ENCODE peak calls at places on chromosome 13, in five cellular contexts. I is astrocyte of the cerebellum; S is thoracic aorta; O is OCI-M1; M is stimulated activated CD4-positive, alpha-beta T cell treated with anti-CD3 and anti-CD28 coated beads, Interleukin-1b, Interleukin-23, amount 100 ng/mL, for 48 hours. N is an unnamed sample.

GRCh38 chr13:67493835-67494234 is 263.7 kb upstream of the PCDH9 start:
- DNase-seq in M (no peak), S (no peak), O (peak; percentile 93), I (no peak), N (peak; percentile 36)

GRCh38 chr13:34044041-34044440 is 226.1 kb downstream of the RFC3 start:
- DNase-seq in I (peak; percentile 42), S (no peak), O (no peak), M (no peak), N (no peak)

GRCh38 chr13:78341032-78341431 is 262.3 kb downstream of the POU4F1 start:
- DNase-seq in S (no peak), O (no peak), I (no peak), M (no peak), N (no peak)

GRCh38 chr13:24356270-24356669 is 46.9 kb downstream of the C1QTNF9 start:
- DNase-seq in S (no peak), M (no peak), O (no peak), I (no peak), N (no peak)

GRCh38 chr13:40126301-40127085 is 471.0 kb downstream of the COG6 start:
- DNase-seq in I (no peak), O (no peak), M (no peak), S (no peak), N (no peak)

GRCh38 chr13:113979791-113980471 is 6.1 kb upstream of the C13orf46 start:
- DNase-seq in M (no peak), I (no peak), O (no peak), S (no peak), N (no peak)

GRCh38 chr13:41465965-41466364 is 8.6 kb downstream of the RGCC start:
- DNase-seq in S (no peak), O (no peak), M (no peak), I (no peak), N (peak; percentile 27)

GRCh38 chr13:27203186-27203585 is 31.6 kb upstream of the USP12 start:
- DNase-seq in I (no peak), M (no peak), O (no peak), S (no peak), N (peak; percentile 39)

GRCh38 chr13:100381595-100382224 is 206.9 kb downstream of the GGACT start:
- DNase-seq in O (no peak), S (no peak), M (no peak), I (no peak), N (no peak)

GRCh38 chr13:110250258-110250891 is 56.6 kb downstream of the COL4A1 start:
- DNase-seq in O (no peak), S (no peak), I (peak; percentile 22), M (no peak), N (no peak)

GRCh38 chr13:75635621-75636338 is at the start of gene LMO7:
- DNase-seq in S (no peak), O (peak; percentile 70), M (peak; percentile 4), I (no peak), N (peak; percentile 73)

GRCh38 chr13:47139519-47139918 is 242.7 kb upstream of the HTR2A start:
- DNase-seq in I (no peak), M (no peak), O (no peak), S (no peak), N (no peak)

GRCh38 chr13:70814684-70815083 is 706.4 kb upstream of the KLHL1 start:
- DNase-seq in M (no peak), I (no peak), O (peak; percentile 75), S (no peak), N (peak; percentile 22)

GRCh38 chr13:46761174-46761573 is 35.8 kb downstream of the ESD start:
- DNase-seq in M (no peak), I (no peak), S (no peak), O (no peak), N (no peak)

GRCh38 chr13:99980201-99981114 is 1.1 kb upstream of the ZIC2 start:
- DNase-seq in S (no peak), O (peak; percentile 84), M (peak; percentile 61), I (no peak), N (peak; percentile 96)

GRCh38 chr13:113323869-113324268 is 26.8 kb downstream of the LAMP1 start:
- DNase-seq in I (no peak), O (no peak), M (no peak), S (no peak), N (no peak)

GRCh38 chr13:77779461-77780272 is 82.2 kb downstream of the SLAIN1 start:
- DNase-seq in S (no peak), I (peak; percentile 70), M (no peak), O (peak; percentile 94), N (peak; percentile 92)

GRCh38 chr13:50693755-50694154 is 149.7 kb downstream of the DLEU7 start:
- DNase-seq in I (peak; percentile 57), O (no peak), M (no peak), S (no peak), N (no peak)

GRCh38 chr13:93903909-93904308 is 575.6 kb downstream of the DCT start:
- DNase-seq in I (no peak), O (no peak), M (no peak), S (no peak), N (no peak)

GRCh38 chr13:77545626-77546412 is 10.3 kb downstream of the SCEL start:
- DNase-seq in S (no peak), M (no peak), I (no peak), O (no peak), N (no peak)

GRCh38 chr13:73142091-73142490 is 83.3 kb downstream of the KLF5 start:
- DNase-seq in M (no peak), S (no peak), O (peak; percentile 11), I (no peak), N (no peak)

GRCh38 chr13:95254341-95254740 is 46.9 kb downstream of the ABCC4 start:
- DNase-seq in I (no peak), M (no peak), S (no peak), O (no peak), N (no peak)

GRCh38 chr13:104326523-104326922 is 1260.3 kb upstream of the SLC10A2 start:
- DNase-seq in S (no peak), I (no peak), O (no peak), M (no peak), N (no peak)

GRCh38 chr13:95153647-95154405 is 147.4 kb downstream of the ABCC4 start:
- DNase-seq in S (no peak), O (no peak), M (no peak), I (peak; percentile 6), N (peak; percentile 5)

GRCh38 chr13:92682832-92683517 is 543.6 kb upstream of the GPC6 start:
- DNase-seq in I (no peak), S (no peak), M (no peak), O (no peak), N (no peak)

GRCh38 chr13:88823114-88823513 is 1151.9 kb downstream of the SLITRK5 start:
- DNase-seq in M (no peak), O (no peak), I (no peak), S (no peak), N (no peak)

GRCh38 chr13:59562924-59563323 is 600.8 kb downstream of the DIAPH3 start:
- DNase-seq in O (no peak), M (no peak), S (no peak), I (no peak), N (no peak)

GRCh38 chr13:112012004-112012704 is 54.8 kb upstream of the SOX1 start:
- DNase-seq in S (no peak), M (no peak), I (no peak), O (no peak), N (no peak)

GRCh38 chr13:99527346-99527745 is 26.1 kb downstream of the TM9SF2 start:
- DNase-seq in O (no peak), M (no peak), I (no peak), S (no peak), N (peak; percentile 22)